ENCODE peak calls at places on chromosomes 12 and 14, in eight cellular contexts. L is testis, M is tibial nerve, I is IMR-90, V is stomach, E is heart left ventricle, J is A549, Y is right lobe of liver. W is an unnamed sample.

GRCh38 chr12:2960996-2961616 is 1.9 kb downstream of the TEAD4 start:
- DNase-seq in L (no peak), M (no peak), I (peak), V (no peak), E (no peak), J (no peak), Y (no peak), W (no peak)

GRCh38 chr12:95074766-95075165 is 1.3 kb upstream of the NR2C1 start:
- DNase-seq in L (peak), M (no peak), I (no peak), V (no peak), E (no peak), J (no peak), Y (no peak), W (no peak)

GRCh38 chr12:13049816-13050215 is 5.6 kb downstream of the FAM234B start:
- DNase-seq in L (no peak), M (no peak), I (peak), V (no peak), E (no peak), J (no peak), Y (no peak), W (no peak)

GRCh38 chr12:96985515-96986362 is 78.7 kb downstream of the NEDD1 start:
- DNase-seq in L (peak), M (no peak), I (no peak), V (peak), E (no peak), J (peak), Y (no peak), W (peak)

GRCh38 chr14:74647061-74647833 is 35.2 kb upstream of the LTBP2 start:
- DNase-seq in L (no peak), M (no peak), I (no peak), V (no peak), E (no peak), J (no peak), Y (no peak), W (no peak)

GRCh38 chr14:74569387-74569786 is 42.6 kb downstream of the LTBP2 start:
- DNase-seq in L (no peak), M (no peak), I (no peak), V (no peak), E (peak), J (no peak), Y (peak), W (no peak)

GRCh38 chr12:111164833-111165232 is 204.1 kb downstream of the PHETA1 start:
- DNase-seq in L (no peak), M (no peak), I (no peak), V (no peak), E (no peak), J (no peak), Y (no peak), W (no peak)

GRCh38 chr12:84874125-84874824 is 38.3 kb downstream of the SLC6A15 start:
- DNase-seq in L (no peak), M (no peak), I (peak), V (no peak), E (no peak), J (peak), Y (no peak), W (no peak)

GRCh38 chr14:23095196-23096108 is at the start of gene C14orf119:
- DNase-seq in L (peak), M (peak), I (peak), V (peak), E (peak), J (peak), Y (no peak), W (peak)

GRCh38 chr14:52856139-52856538 is 64.7 kb upstream of the GNPNAT1 start:
- DNase-seq in L (no peak), M (no peak), I (no peak), V (no peak), E (no peak), J (no peak), Y (no peak), W (no peak)

GRCh38 chr12:25434493-25434892 is 118.6 kb downstream of the LMNTD1 start:
- DNase-seq in L (no peak), M (no peak), I (no peak), V (no peak), E (no peak), J (no peak), Y (no peak), W (no peak)

GRCh38 chr12:57568838-57569237 is 19.0 kb downstream of the KIF5A start:
- DNase-seq in L (no peak), M (no peak), I (no peak), V (no peak), E (no peak), J (no peak), Y (no peak), W (no peak)

GRCh38 chr14:76313861-76314260 is 62.1 kb upstream of the ESRRB start:
- DNase-seq in L (no peak), M (no peak), I (no peak), V (no peak), E (no peak), J (no peak), Y (no peak), W (no peak)

GRCh38 chr12:41697161-41697560 is 447.5 kb downstream of the GXYLT1 start:
- DNase-seq in L (no peak), M (no peak), I (no peak), V (no peak), E (no peak), J (no peak), Y (no peak), W (no peak)

GRCh38 chr14:74504412-74504811 is 10.8 kb downstream of the ISCA2 start:
- DNase-seq in L (no peak), M (no peak), I (no peak), V (peak), E (no peak), J (no peak), Y (no peak), W (no peak)

GRCh38 chr12:124809878-124810277 is 53.8 kb downstream of the SCARB1 start:
- DNase-seq in L (no peak), M (no peak), I (peak), V (no peak), E (no peak), J (no peak), Y (no peak), W (no peak)

GRCh38 chr12:31005944-31006361 is 67.7 kb upstream of the DDX11 start:
- DNase-seq in L (no peak), M (no peak), I (peak), V (no peak), E (no peak), J (peak), Y (peak), W (no peak)

GRCh38 chr12:108770269-108770829 is 39.0 kb upstream of the CORO1C start:
- DNase-seq in L (no peak), M (no peak), I (no peak), V (no peak), E (no peak), J (no peak), Y (no peak), W (no peak)

GRCh38 chr14:37810094-37810801 is 214.8 kb downstream of the TTC6 start:
- DNase-seq in L (no peak), M (no peak), I (no peak), V (no peak), E (no peak), J (no peak), Y (no peak), W (no peak)

GRCh38 chr12:55762646-55763045 is 19.7 kb downstream of the GDF11 start:
- DNase-seq in L (no peak), M (no peak), I (no peak), V (no peak), E (no peak), J (no peak), Y (no peak), W (no peak)

GRCh38 chr12:128531153-128531552 is 264.2 kb downstream of the TMEM132C start:
- DNase-seq in L (no peak), M (no peak), I (no peak), V (no peak), E (no peak), J (no peak), Y (no peak), W (no peak)

GRCh38 chr12:1883513-1883912 is 34.9 kb downstream of the CACNA2D4 start:
- DNase-seq in L (no peak), M (no peak), I (no peak), V (no peak), E (no peak), J (no peak), Y (no peak), W (no peak)

GRCh38 chr12:93982847-93983315 is 165.5 kb upstream of the PLXNC1 start:
- DNase-seq in L (no peak), M (no peak), I (peak), V (no peak), E (no peak), J (no peak), Y (no peak), W (no peak)

GRCh38 chr14:99816217-99816616 is 23.0 kb downstream of the EML1 start:
- DNase-seq in L (no peak), M (no peak), I (no peak), V (no peak), E (no peak), J (no peak), Y (no peak), W (no peak)

DNA sequence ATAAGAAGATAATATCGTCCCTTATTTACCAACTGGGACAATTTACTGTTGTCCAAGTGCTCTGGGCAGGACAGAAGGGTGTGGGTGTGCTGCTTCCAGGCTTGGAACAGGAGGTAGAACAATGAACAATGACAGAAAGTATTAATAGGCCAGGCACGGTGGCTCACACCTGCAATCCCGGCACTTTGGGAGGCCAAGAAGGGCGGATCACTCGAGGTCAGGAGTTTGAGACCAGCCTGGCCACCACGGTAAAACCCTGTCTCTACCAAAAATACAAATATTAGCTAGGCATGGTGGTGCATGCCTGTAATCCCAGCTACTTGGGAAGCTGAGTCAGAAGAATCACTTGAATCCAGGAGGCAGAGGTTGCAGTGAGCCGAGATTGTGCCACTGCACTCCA is 2.5 kb downstream of the IFI27 start:
- DNase-seq in L (peak), M (no peak), I (no peak), V (peak), E (no peak), J (no peak), Y (no peak), W (no peak)
- H3K27ac ChIP-seq in L (peak), M (peak), I (no peak), V (peak), E (peak), J (no peak), Y (no peak), W (peak)

GRCh38 chr12:78442454-78442801 is 422.1 kb upstream of the SYT1 start:
- DNase-seq in L (no peak), M (no peak), I (peak), V (no peak), E (no peak), J (no peak), Y (no peak), W (no peak)

GRCh38 chr12:78447373-78447772 is 417.2 kb upstream of the SYT1 start:
- DNase-seq in L (no peak), M (no peak), I (no peak), V (no peak), E (no peak), J (no peak), Y (no peak), W (no peak)

GRCh38 chr12:78439666-78440065 is 424.9 kb upstream of the SYT1 start:
- DNase-seq in L (no peak), M (no peak), I (no peak), V (no peak), E (peak), J (no peak), Y (no peak), W (no peak)

GRCh38 chr12:78446555-78446954 is 418.0 kb upstream of the SYT1 start:
- DNase-seq in L (no peak), M (no peak), I (no peak), V (no peak), E (no peak), J (no peak), Y (no peak), W (no peak)

GRCh38 chr12:78441737-78442453 is 422.7 kb upstream of the SYT1 start:
- DNase-seq in L (no peak), M (no peak), I (peak), V (no peak), E (no peak), J (no peak), Y (no peak), W (no peak)
- H3K4me3 ChIP-seq in L (no peak), M (no peak), I (no peak), V (no peak), E (no peak), J (no peak), Y (no peak), W (no peak)

DNA sequence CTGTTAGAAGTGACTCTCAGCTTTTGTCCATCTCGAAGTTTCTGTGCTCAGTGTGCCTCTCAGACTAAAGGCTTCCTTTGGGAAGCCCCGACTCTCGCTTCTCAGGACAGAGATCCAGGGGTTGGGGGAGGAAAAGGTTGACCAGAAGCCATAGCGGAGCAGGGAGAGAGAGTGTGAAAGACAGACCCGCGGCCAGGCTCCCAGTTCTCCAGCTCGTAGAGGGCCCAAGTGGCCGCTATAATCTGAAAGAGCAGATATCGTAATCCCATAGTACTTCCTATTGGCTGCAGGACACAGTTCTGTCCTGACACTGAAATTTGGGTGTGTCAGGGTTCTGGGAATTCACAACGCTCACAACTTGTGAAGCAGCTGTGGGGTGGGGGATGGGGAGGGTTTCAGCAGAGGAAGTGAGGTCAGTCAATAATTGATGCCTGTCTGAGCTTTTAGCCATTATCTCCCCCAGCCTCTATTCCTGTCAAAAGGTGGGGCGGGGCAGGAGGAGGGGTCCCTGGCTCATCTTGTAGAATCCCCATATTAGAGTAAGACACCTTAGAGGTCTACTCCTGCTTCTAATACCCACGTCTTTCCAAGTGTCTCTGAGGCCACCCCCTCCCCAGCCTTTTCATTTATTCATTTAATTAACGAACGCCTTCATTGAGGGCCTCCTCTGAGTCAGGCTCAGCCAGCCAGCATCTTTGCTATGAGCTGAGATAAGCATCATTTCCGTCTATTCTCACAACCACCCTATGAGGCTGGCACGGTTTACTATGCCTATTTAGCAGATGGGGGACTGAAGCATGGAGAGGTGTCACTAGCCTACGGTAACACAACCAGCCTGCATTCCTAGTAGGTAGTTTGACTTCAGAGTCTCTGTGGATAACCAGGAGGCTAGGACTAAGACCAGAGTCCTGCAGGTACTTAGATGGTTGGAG is 1.5 kb upstream of the ACVRL1 start:
- DNase-seq in L (peak), M (peak), I (peak), V (peak), E (peak), J (no peak), Y (peak), W (no peak)
- TF ChIP-seq POLR2A in L (no peak), M (no peak), I (no peak), V (no peak), E (no peak), J (no peak), Y (no peak), W (no peak)

GRCh38 chr12:104677441-104678089 is 220.8 kb downstream of the CHST11 start:
- DNase-seq in L (no peak), M (no peak), I (no peak), V (peak), E (no peak), J (no peak), Y (no peak), W (peak)

GRCh38 chr12:104682790-104683279 is 226.1 kb downstream of the CHST11 start:
- DNase-seq in L (no peak), M (no peak), I (no peak), V (no peak), E (no peak), J (no peak), Y (no peak), W (peak)

GRCh38 chr12:104681012-104681690 is 224.4 kb downstream of the CHST11 start:
- DNase-seq in L (no peak), M (no peak), I (no peak), V (no peak), E (no peak), J (no peak), Y (no peak), W (no peak)

GRCh38 chr12:104680506-104680905 is 223.8 kb downstream of the CHST11 start:
- DNase-seq in L (no peak), M (no peak), I (no peak), V (no peak), E (no peak), J (no peak), Y (no peak), W (no peak)

DNA sequence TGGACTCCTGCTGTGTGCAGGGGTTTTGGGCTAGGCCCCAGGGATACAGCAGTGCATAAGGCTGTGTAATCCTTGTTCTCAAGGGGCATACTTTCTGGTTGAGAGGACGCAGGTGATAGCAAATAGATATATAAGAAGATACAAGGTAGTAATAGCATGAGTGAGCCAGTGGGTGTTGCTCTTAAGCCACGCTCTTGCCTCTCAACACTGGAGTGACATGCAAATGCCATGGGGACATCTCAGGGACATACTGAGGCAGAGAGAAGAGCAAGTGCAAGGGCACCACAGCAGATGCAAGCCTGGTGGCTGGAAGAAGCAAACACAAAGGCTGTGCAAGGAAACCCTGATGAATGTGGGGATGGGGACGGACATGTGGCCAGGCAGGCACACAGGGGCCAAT is 223.3 kb downstream of the CHST11 start:
- DNase-seq in L (no peak), M (no peak), I (peak), V (no peak), E (no peak), J (no peak), Y (no peak), W (no peak)
- H3K27ac ChIP-seq in L (no peak), M (no peak), I (no peak), V (no peak), E (no peak), J (no peak), Y (no peak), W (no peak)

GRCh38 chr12:6118891-6119568 is 5.4 kb downstream of the VWF start:
- DNase-seq in L (no peak), M (no peak), I (no peak), V (no peak), E (no peak), J (no peak), Y (no peak), W (no peak)
- H3K4me3 ChIP-seq in L (no peak), M (no peak), I (no peak), V (no peak), E (peak), J (no peak), Y (no peak), W (no peak)

W was measured in upper lobe of left lung.